ENCODE peak calls at places on chromosomes 1 and 21, in seven cellular contexts. O is esophagus muscularis mucosa, Q is spleen, K is lung, B is heart right ventricle, L is vagina, X is gastrocnemius medialis. V is an unnamed sample. For H3K4me1, the result is how much of the 10 kb centered on the place peaks cover.

GRCh38 chr1:226407497-226408284 is at the start of gene PARP1:
- DNase-seq in L (no peak), Q (peak), X (peak), B (peak), O (peak), K (peak), V (peak)

GRCh38 chr1:12434174-12434573 is 183.8 kb downstream of the DHRS3 start:
- DNase-seq in K (no peak), Q (no peak), O (no peak), B (no peak), L (no peak), X (no peak), V (no peak)

GRCh38 chr1:192831706-192832355 is 23.0 kb downstream of the RGS2 start:
- DNase-seq in L (no peak), Q (no peak), B (no peak), X (no peak), K (no peak), O (no peak), V (no peak)

GRCh38 chr1:111272081-111272480 is 18.6 kb upstream of the CHIA start:
- DNase-seq in B (no peak), O (no peak), X (no peak), L (no peak), Q (no peak), K (no peak), V (no peak)

GRCh38 chr21:35202431-35202830 is 153.3 kb upstream of the RUNX1 start:
- DNase-seq in K (no peak), X (no peak), L (no peak), O (no peak), Q (no peak), B (no peak), V (no peak)

GRCh38 chr1:238658766-238659165 is 727.6 kb upstream of the CHRM3 start:
- DNase-seq in X (no peak), B (no peak), L (no peak), K (no peak), O (no peak), Q (no peak), V (no peak)

GRCh38 chr1:96416690-96417444 is 304.7 kb upstream of the PTBP2 start:
- DNase-seq in B (no peak), K (no peak), X (no peak), Q (no peak), O (no peak), L (no peak), V (no peak)

GRCh38 chr1:42747125-42747524 is 7.1 kb upstream of the CLDN19 start:
- DNase-seq in L (no peak), K (no peak), O (no peak), Q (peak), B (peak), X (no peak), V (no peak)

GRCh38 chr1:21634481-21635137 is 34.5 kb downstream of the RAP1GAP start:
- DNase-seq in B (no peak), L (no peak), O (no peak), Q (no peak), X (no peak), K (no peak), V (no peak)

GRCh38 chr1:245085508-245086095 is 69.2 kb upstream of the KIF26B start:
- DNase-seq in O (peak), K (peak), L (no peak), X (no peak), Q (no peak), B (no peak), V (no peak)

GRCh38 chr1:6059866-6060265 is 14.2 kb downstream of the KCNAB2 start:
- DNase-seq in O (no peak), X (no peak), Q (no peak), L (no peak), K (no peak), B (no peak), V (no peak)

GRCh38 chr1:36606908-36607651 is 124.4 kb upstream of the CSF3R start:
- DNase-seq in Q (no peak), L (no peak), X (no peak), B (no peak), K (no peak), O (no peak), V (no peak)

GRCh38 chr1:214476229-214476957 is 75.0 kb downstream of the PTPN14 start:
- DNase-seq in Q (no peak), O (peak), K (no peak), X (no peak), L (no peak), B (no peak), V (no peak)

GRCh38 chr21:45998871-45999580 is 17.5 kb downstream of the COL6A1 start:
- DNase-seq in O (no peak), X (peak), L (no peak), K (no peak), B (no peak), Q (no peak), V (no peak)

GRCh38 chr1:23436520-23437354 is 12.2 kb upstream of the TCEA3 start:
- DNase-seq in X (no peak), K (peak), Q (no peak), B (no peak), L (no peak), O (no peak), V (no peak)

GRCh38 chr1:216183007-216183406 is 240.2 kb downstream of the USH2A start:
- DNase-seq in X (no peak), Q (no peak), K (no peak), O (no peak), B (no peak), L (no peak), V (no peak)

GRCh38 chr1:162357681-162358266 is 18.9 kb downstream of the SPATA46 start:
- DNase-seq in X (no peak), K (no peak), O (no peak), L (no peak), Q (no peak), B (no peak), V (no peak)

GRCh38 chr1:36411674-36412648 is 14.3 kb upstream of the LSM10 start:
- DNase-seq in O (no peak), Q (no peak), B (no peak), K (no peak), L (no peak), X (no peak), V (no peak)

DNA sequence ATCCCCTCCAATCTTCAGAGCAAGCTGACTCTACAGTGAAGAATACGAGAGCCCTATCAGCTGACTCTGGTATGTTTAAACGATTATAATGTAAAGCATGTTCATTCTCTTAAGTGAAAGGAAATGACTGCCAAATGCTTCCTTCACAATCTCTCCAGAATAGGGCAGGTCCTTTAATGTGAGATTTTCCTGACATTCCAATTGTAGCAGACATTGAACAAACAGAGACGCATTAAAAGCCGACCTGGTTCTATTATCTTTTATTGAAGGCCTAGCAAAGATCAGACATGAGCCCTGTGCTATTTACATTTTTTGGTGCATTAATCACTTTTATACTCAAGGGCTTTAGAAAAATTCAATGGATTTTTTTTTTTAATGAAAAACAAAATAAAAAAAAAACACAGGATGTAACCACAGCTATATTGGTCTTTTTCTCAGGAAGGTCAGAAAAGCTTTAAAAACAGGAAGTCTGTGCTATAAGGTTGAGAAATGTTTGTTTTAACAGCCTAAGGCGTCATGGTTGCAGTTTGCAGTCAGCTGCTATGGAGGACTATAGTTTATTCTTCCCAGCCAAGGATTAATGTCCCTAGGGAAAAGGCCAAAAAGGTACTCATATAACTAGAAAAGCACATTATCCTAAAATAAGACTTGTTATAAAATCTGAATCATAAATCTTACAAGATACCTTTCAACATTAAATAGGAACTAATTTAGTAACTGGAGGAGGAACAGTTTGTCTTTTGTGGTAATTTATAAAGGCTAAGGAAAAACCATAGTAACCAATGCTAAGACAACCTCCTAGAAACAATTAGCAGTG is 104.8 kb downstream of the RERE start:
- DNase-seq in Q (no peak), O (no peak), K (no peak), L (no peak), X (no peak), B (no peak), V (no peak)
- H3K4me3 ChIP-seq in Q (no peak), O (peak), K (no peak), L (no peak), X (no peak), B (no peak), V (peak)

GRCh38 chr1:43986712-43987111 is 4.7 kb upstream of the CCDC24 start:
- DNase-seq in X (no peak), B (no peak), L (no peak), O (no peak), K (no peak), Q (no peak), V (no peak)
- TF ChIP-seq CTCF in X (no peak), B (no peak), L (no peak), O (no peak), K (no peak), Q (no peak), V (no peak)

GRCh38 chr1:29687166-29687565 is 450.8 kb downstream of the PTPRU start:
- DNase-seq in K (no peak), L (no peak), O (no peak), Q (no peak), X (no peak), B (no peak), V (no peak)

GRCh38 chr1:29690156-29690555 is 453.8 kb downstream of the PTPRU start:
- DNase-seq in X (no peak), L (no peak), Q (no peak), B (no peak), K (no peak), O (no peak), V (no peak)

GRCh38 chr1:29689372-29690030 is 453.2 kb downstream of the PTPRU start:
- DNase-seq in Q (no peak), X (no peak), L (no peak), K (no peak), O (no peak), B (no peak), V (no peak)

GRCh38 chr1:29687601-29688244 is 451.4 kb downstream of the PTPRU start:
- DNase-seq in O (no peak), L (no peak), Q (no peak), K (no peak), B (no peak), X (no peak), V (no peak)

DNA sequence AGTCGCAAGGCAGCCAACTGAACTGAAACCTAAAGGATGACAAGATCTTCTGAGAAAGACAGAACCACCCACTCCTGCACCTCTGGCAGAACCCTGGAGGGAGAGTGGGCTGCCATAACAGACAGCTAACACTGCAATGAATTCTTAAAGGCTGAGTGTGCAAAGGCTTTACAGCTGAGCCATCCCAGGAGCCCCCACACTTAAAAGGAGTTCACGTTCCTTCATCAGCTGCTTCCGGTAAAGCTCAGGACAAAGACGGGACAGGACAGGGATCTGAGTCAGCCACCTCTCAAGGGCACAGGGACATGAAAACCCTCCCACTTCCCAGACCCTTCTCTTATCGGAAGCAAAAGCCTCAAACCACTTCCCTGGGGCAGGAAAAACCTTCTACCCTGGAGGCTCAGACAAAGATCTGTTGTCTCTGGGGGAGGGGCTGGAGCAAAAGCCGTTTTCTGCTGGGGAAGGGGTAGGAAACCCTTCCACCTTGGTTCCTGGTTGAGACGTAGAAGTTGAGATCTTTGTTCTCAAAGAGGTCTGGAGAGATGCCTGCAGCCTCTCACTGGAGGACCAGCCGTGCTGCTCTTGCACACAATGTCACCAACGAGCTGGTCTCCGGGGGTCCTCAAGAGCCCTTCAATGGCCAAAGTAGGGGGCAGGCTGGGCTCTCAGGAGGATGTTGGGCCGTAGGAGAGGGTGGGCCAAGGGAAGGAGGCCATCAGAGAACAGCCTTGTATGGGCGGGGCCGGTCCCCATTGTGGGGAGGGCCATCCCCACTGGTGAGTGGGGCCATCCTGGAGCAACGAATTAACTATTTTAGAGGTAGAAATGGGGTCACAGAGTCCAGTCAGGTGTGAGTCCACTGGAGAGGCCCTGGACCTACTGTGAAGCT is 452.4 kb downstream of the PTPRU start:
- DNase-seq in Q (no peak), L (no peak), B (no peak), O (no peak), K (no peak), X (no peak), V (no peak)
- H3K4me1 ChIP-seq in Q (under half), L (under half), B (under half), O (under half), K (under half), X (under half), V (under half)

GRCh38 chr1:15345711-15346355 is 63.9 kb upstream of the EFHD2 start:
- DNase-seq in L (no peak), O (peak), Q (peak), X (peak), B (peak), K (peak), V (no peak)

GRCh38 chr1:15344380-15344779 is 65.3 kb upstream of the EFHD2 start:
- DNase-seq in Q (no peak), X (no peak), K (no peak), O (no peak), B (no peak), L (no peak), V (no peak)

GRCh38 chr1:15346356-15347030 is 63.2 kb upstream of the EFHD2 start:
- DNase-seq in K (no peak), B (no peak), L (no peak), X (no peak), Q (no peak), O (no peak), V (no peak)

GRCh38 chr1:15343729-15344128 is 66.0 kb upstream of the EFHD2 start:
- DNase-seq in Q (no peak), K (no peak), O (no peak), X (no peak), B (peak), L (no peak), V (peak)

DNA sequence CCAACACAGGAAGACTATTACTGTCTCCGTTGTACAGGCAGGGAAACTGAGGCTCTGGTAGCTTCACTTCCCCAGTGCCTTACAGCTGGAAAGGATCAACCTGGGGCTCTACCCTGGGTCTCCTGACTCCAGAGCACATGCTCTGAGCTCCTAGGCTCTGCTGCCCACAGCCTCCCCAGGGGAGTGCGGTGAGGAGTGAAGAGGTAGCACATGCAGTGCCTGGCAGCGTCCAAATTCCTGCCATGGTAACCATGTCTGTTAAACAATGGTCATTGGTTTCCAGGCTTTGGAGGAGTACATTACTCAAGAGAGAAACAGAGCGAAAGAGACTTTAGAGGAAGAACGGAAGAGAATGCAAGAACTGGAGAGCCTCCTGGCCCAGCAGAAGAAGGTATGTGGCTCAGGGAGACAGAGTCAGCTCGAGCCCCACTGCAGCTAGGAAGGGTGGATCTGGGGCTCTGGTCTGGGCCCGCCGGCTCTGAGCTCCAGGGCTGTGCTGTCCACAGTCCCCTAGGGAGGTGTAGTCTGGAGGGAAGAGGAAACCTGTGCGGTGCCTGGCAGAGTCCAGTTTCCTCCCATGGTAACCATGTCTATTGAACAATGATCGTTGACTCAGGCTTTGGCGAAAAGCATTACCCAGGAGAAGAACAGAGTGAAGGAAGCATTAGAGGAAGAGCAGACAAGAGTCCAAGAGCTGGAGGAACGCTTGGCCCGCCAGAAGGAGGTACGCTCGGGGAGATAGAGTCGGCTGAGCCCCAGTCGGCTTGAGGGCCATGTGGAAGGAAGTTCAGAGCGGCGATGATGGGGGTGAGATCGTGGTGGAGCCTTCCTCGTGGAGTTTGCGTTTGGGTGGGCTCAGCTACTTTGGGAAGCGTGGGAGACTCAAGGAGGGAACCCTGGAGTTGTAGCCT is 64.6 kb upstream of the EFHD2 start:
- DNase-seq in L (no peak), K (no peak), Q (no peak), B (no peak), X (no peak), O (no peak), V (no peak)
- H3K4me3 ChIP-seq in L (no peak), K (peak), Q (no peak), B (no peak), X (no peak), O (no peak), V (no peak)

DNA sequence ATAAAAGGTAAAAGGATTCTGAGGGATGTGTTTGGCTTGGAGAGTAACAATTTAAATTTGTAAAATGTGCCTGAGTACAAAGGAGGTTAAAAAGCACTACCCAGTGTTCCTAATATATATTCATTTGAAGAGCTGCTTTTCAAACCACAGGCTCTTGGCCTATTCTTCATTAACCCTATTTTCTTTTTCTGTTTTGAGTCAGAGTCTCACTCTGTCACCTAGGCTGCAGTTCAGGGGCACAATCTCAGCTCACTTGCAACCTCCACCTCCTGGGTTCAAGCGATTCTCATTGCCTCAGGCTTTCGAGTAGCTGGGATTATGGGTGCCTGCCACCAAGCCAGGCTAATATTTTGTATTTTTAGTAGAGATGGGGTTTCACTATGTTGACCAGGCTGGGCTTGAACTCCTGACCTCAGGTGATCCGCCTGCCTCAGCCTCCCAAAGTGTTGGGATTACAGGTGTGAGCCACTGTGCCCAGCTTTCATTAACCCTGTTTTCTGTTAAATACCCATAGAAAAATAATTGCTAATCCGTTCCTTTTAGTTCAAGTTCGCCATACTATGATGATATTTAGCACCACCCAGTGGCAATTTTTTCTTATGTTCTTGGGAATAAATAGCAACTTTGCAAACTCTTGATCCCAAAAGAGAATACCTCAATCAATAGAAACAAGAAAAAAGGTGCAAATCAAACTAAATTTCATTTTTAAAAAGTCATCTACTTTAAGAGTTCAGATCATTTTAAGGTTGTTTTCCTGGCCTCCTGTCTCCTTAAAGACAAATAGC is 30.5 kb downstream of the ZBTB8OS start:
- DNase-seq in B (no peak), K (no peak), L (no peak), X (no peak), O (no peak), Q (no peak), V (no peak)
- TF ChIP-seq CTCF in B (no peak), K (no peak), L (no peak), X (peak), O (peak), Q (no peak), V (no peak)

DNA sequence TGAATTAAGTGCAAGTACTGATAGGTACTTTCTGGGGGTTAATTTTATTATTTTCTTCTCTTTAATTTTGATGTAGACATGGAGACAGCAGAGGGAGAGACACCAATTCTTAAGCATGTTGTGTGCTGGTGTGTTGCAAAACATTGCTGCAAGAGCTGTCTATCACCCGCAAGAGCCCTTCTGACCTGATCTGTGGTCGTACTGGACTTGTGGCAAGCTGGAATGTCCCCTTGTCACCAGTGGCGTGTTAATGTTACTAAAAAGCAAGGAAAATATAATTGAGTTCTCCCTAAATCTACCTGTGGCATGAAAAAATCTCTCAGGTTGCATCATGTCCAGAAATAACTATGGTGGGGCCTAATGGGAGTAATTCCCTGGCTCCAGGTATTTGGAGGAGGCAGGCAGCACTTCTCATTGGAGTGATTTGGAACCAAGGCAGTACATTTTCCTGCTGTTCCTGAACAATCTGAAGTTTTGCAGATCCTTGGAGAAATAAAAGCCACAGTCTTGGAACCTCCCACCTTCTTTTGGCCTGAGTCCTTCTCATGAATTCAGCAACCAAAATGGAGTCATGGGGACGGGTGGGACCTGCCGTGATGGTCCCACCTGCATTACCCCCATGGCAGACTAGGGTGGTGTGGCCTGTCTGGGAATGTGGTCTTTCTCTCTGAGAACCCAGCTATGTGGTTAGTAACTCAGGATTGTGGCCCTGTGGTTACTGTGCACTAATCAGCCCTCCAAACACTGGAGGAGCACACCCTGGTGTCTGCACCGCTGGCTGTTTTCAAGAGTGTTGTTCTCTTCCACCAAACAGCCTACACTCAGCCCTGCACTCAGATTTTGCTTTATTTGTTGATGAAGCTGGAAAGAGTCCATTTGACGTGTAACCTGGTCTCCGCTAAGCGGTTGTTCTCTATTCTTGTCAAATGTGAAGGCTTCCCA is 57.4 kb downstream of the GALNT2 start:
- DNase-seq in L (no peak), O (no peak), B (no peak), X (no peak), Q (no peak), K (no peak), V (no peak)
- H3K4me1 ChIP-seq in L (under half), O (half or more), B (half or more), X (half or more), Q (under half), K (under half), V (under half)